ENCODE peak calls at places on chromosomes 3 and 15, in ten cellular contexts. F is breast epithelium, N is GM23338, T is fibroblast of the conjunctiva, U is GOT3, D is lung microvascular endothelial cell, E is AG20443, G is mucosa of descending colon, H is NB4, P is astrocyte. S is an unnamed sample.

GRCh38 chr15:56965614-56966013 is 47.2 kb downstream of the TCF12 start:
- DNase-seq in U (no peak), P (no peak), D (no peak), H (no peak), G (no peak), N (no peak), E (no peak), T (no peak), F (no peak), S (no peak)

GRCh38 chr3:188164248-188164687 is 10.3 kb downstream of the LPP start:
- DNase-seq in E (no peak), N (no peak), U (no peak), H (no peak), P (no peak), D (peak; percentile 14), T (no peak), F (no peak), G (peak; percentile 75), S (no peak)

GRCh38 chr3:141410408-141410807 is 42.1 kb downstream of the ZBTB38 start:
- DNase-seq in N (no peak), U (no peak), H (no peak), G (no peak), D (peak; percentile 89), E (peak; percentile 25), F (no peak), T (no peak), P (peak; percentile 55), S (peak; percentile 58)

GRCh38 chr15:86213420-86213819 is 133.7 kb downstream of the AGBL1 start:
- DNase-seq in E (no peak), H (no peak), N (peak; percentile 49), P (no peak), D (no peak), T (no peak), U (no peak), F (no peak), G (no peak), S (no peak)

GRCh38 chr3:134624537-134625287 is 26.1 kb downstream of the KY start:
- DNase-seq in T (no peak), N (no peak), U (no peak), D (no peak), H (no peak), P (no peak), E (no peak), G (no peak), F (no peak), S (no peak)

GRCh38 chr3:195249057-195249770 is 21.7 kb downstream of the XXYLT1 start:
- DNase-seq in F (no peak), H (no peak), N (no peak), U (no peak), E (no peak), P (no peak), G (no peak), T (no peak), D (no peak), S (no peak)

GRCh38 chr3:31942446-31942845 is 38.6 kb downstream of the OSBPL10 start:
- DNase-seq in T (no peak), F (no peak), E (no peak), N (no peak), U (no peak), H (no peak), P (no peak), D (no peak), G (no peak), S (no peak)

GRCh38 chr15:57797608-57798267 is 91.2 kb downstream of the POLR2M start:
- DNase-seq in U (no peak), H (no peak), F (no peak), P (no peak), N (no peak), E (no peak), T (no peak), D (peak; percentile 68), G (no peak), S (no peak)